ENCODE peak calls at places on chromosome 3, in four cellular contexts. I, W, L and B are unnamed samples.

GRCh38 chr3:161350916-161351315 is 20.4 kb downstream of the SPTSSB start:
- DNase-seq in I (no peak), W (no peak), L (no peak), B (no peak)

GRCh38 chr3:12780776-12781175 is 15.7 kb upstream of the CAND2 start:
- DNase-seq in I (no peak), W (no peak), L (no peak), B (no peak)

GRCh38 chr3:94303266-94303665 is 240.4 kb downstream of the NSUN3 start:
- DNase-seq in I (no peak), W (no peak), L (no peak), B (no peak)

GRCh38 chr3:52092891-52093290 is 36.5 kb upstream of the DUSP7 start:
- DNase-seq in I (no peak), W (no peak), L (no peak), B (no peak)

GRCh38 chr3:120907659-120908029 is 361 bp upstream of the STXBP5L start:
- DNase-seq in I (no peak), W (no peak), L (no peak), B (no peak)

GRCh38 chr3:194577985-194578905 is 55.0 kb downstream of the TMEM44 start:
- DNase-seq in I (no peak), W (no peak), L (no peak), B (no peak)

GRCh38 chr3:94307588-94307987 is 244.7 kb downstream of the NSUN3 start:
- DNase-seq in I (no peak), W (no peak), L (no peak), B (no peak)

GRCh38 chr3:50260942-50261441 is 8.0 kb upstream of the SEMA3B start:
- DNase-seq in I (no peak), W (no peak), L (no peak), B (no peak)

GRCh38 chr3:43707998-43708397 is 17.3 kb downstream of the ABHD5 start:
- DNase-seq in I (no peak), W (no peak), L (no peak), B (no peak)